ENCODE peak calls at places on chromosomes 4 and X, in seven cellular contexts. One of them, this sample, is unnamed.
A peak's percentile ranks its signal among the peaks of the same experiment; 100 is the strongest.

GRCh38 chrX:46180258-46180687 is 364.9 kb downstream of the ZNF674 start:
- DNase-seq in COR-L47: no peak
- DNase-seq in mammary epithelial cell: peak; percentile 82
- DNase-seq in IMR-90: peak; percentile 47
- DNase-seq in A549: no peak
- DNase-seq in activated CD8-positive, alpha-beta memory T cell treated with anti-CD3 and anti-CD28 coated beads for 48 hours: no peak
- DNase-seq in NCI-H446: no peak
- DNase-seq in this sample: no peak

GRCh38 chrX:16743604-16744325 is 24.4 kb downstream of the SYAP1 start:
- DNase-seq in COR-L47: no peak
- DNase-seq in mammary epithelial cell: peak; percentile 90
- DNase-seq in IMR-90: peak; percentile 92
- DNase-seq in A549: no peak
- DNase-seq in activated CD8-positive, alpha-beta memory T cell treated with anti-CD3 and anti-CD28 coated beads for 48 hours: no peak
- DNase-seq in NCI-H446: no peak
- DNase-seq in this sample: peak; percentile 80

GRCh38 chrX:18884916-18885315 is 99.0 kb downstream of the PHKA2 start:
- DNase-seq in COR-L47: no peak
- DNase-seq in mammary epithelial cell: no peak
- DNase-seq in IMR-90: peak; percentile 5
- DNase-seq in A549: no peak
- DNase-seq in activated CD8-positive, alpha-beta memory T cell treated with anti-CD3 and anti-CD28 coated beads for 48 hours: no peak
- DNase-seq in NCI-H446: no peak
- DNase-seq in this sample: no peak

GRCh38 chr4:84639143-84639542 is 56.2 kb downstream of the CDS1 start:
- DNase-seq in COR-L47: no peak
- DNase-seq in mammary epithelial cell: no peak
- DNase-seq in IMR-90: no peak
- DNase-seq in A549: no peak
- DNase-seq in activated CD8-positive, alpha-beta memory T cell treated with anti-CD3 and anti-CD28 coated beads for 48 hours: no peak
- DNase-seq in NCI-H446: no peak
- DNase-seq in this sample: no peak

GRCh38 chr4:123217676-123218075 is 178.9 kb upstream of the SPRY1 start:
- DNase-seq in COR-L47: no peak
- DNase-seq in mammary epithelial cell: no peak
- DNase-seq in IMR-90: no peak
- DNase-seq in A549: no peak
- DNase-seq in activated CD8-positive, alpha-beta memory T cell treated with anti-CD3 and anti-CD28 coated beads for 48 hours: no peak
- DNase-seq in NCI-H446: no peak
- DNase-seq in this sample: no peak

GRCh38 chr4:173958445-173958844 is 325.0 kb downstream of the FBXO8 start:
- DNase-seq in COR-L47: no peak
- DNase-seq in mammary epithelial cell: peak; percentile 1
- DNase-seq in IMR-90: peak; percentile 57
- DNase-seq in A549: no peak
- DNase-seq in activated CD8-positive, alpha-beta memory T cell treated with anti-CD3 and anti-CD28 coated beads for 48 hours: no peak
- DNase-seq in NCI-H446: no peak
- DNase-seq in this sample: no peak

GRCh38 chrX:151754042-151754419 is 19.5 kb downstream of the CNGA2 start:
- DNase-seq in COR-L47: no peak
- DNase-seq in mammary epithelial cell: peak; percentile 79
- DNase-seq in IMR-90: peak; percentile 8
- DNase-seq in A549: peak; percentile 11
- DNase-seq in activated CD8-positive, alpha-beta memory T cell treated with anti-CD3 and anti-CD28 coated beads for 48 hours: no peak
- DNase-seq in NCI-H446: no peak
- DNase-seq in this sample: peak; percentile 61

GRCh38 chr4:85658766-85659439 is 184.0 kb downstream of the ARHGAP24 start:
- DNase-seq in COR-L47: no peak
- DNase-seq in mammary epithelial cell: no peak
- DNase-seq in IMR-90: no peak
- DNase-seq in A549: no peak
- DNase-seq in activated CD8-positive, alpha-beta memory T cell treated with anti-CD3 and anti-CD28 coated beads for 48 hours: no peak
- DNase-seq in NCI-H446: no peak
- DNase-seq in this sample: no peak

GRCh38 chr4:169791527-169792156 is 33.9 kb upstream of the HPF1 start:
- DNase-seq in COR-L47: peak; percentile 73
- DNase-seq in mammary epithelial cell: peak; percentile 65
- DNase-seq in IMR-90: peak; percentile 55
- DNase-seq in A549: peak; percentile 37
- DNase-seq in activated CD8-positive, alpha-beta memory T cell treated with anti-CD3 and anti-CD28 coated beads for 48 hours: no peak
- DNase-seq in NCI-H446: peak; percentile 55
- DNase-seq in this sample: peak; percentile 67

GRCh38 chr4:88791274-88791673 is 93.6 kb upstream of the NAP1L5 start:
- DNase-seq in COR-L47: peak; percentile 3
- DNase-seq in mammary epithelial cell: peak; percentile 42
- DNase-seq in IMR-90: peak; percentile 23
- DNase-seq in A549: no peak
- DNase-seq in activated CD8-positive, alpha-beta memory T cell treated with anti-CD3 and anti-CD28 coated beads for 48 hours: no peak
- DNase-seq in NCI-H446: peak; percentile 14
- DNase-seq in this sample: peak; percentile 28

GRCh38 chrX:106726485-106727437 is at the start of gene RNF128:
- DNase-seq in COR-L47: peak; percentile 17
- DNase-seq in mammary epithelial cell: peak; percentile 62
- DNase-seq in IMR-90: peak; percentile 26
- DNase-seq in A549: peak; percentile 24
- DNase-seq in activated CD8-positive, alpha-beta memory T cell treated with anti-CD3 and anti-CD28 coated beads for 48 hours: no peak
- DNase-seq in NCI-H446: no peak
- DNase-seq in this sample: no peak

GRCh38 chrX:154815274-154815818 is 10.1 kb upstream of the MPP1 start:
- DNase-seq in COR-L47: no peak
- DNase-seq in mammary epithelial cell: no peak
- DNase-seq in IMR-90: peak; percentile 86
- DNase-seq in A549: no peak
- DNase-seq in activated CD8-positive, alpha-beta memory T cell treated with anti-CD3 and anti-CD28 coated beads for 48 hours: no peak
- DNase-seq in NCI-H446: no peak
- DNase-seq in this sample: no peak

GRCh38 chr4:62256469-62256868 is 1056.3 kb downstream of the ADGRL3 start:
- DNase-seq in COR-L47: no peak
- DNase-seq in mammary epithelial cell: no peak
- DNase-seq in IMR-90: no peak
- DNase-seq in A549: no peak
- DNase-seq in activated CD8-positive, alpha-beta memory T cell treated with anti-CD3 and anti-CD28 coated beads for 48 hours: no peak
- DNase-seq in NCI-H446: no peak
- DNase-seq in this sample: no peak

GRCh38 chrX:1727531-1728027 is 112.7 kb downstream of the ASMT start:
- DNase-seq in COR-L47: no peak
- DNase-seq in mammary epithelial cell: peak; percentile 89
- DNase-seq in IMR-90: no peak
- DNase-seq in A549: peak; percentile 81
- DNase-seq in activated CD8-positive, alpha-beta memory T cell treated with anti-CD3 and anti-CD28 coated beads for 48 hours: no peak
- DNase-seq in NCI-H446: no peak
- DNase-seq in this sample: peak; percentile 3

GRCh38 chr4:40515398-40516293 is 114.0 kb downstream of the RBM47 start:
- DNase-seq in COR-L47: no peak
- DNase-seq in mammary epithelial cell: no peak
- DNase-seq in IMR-90: no peak
- DNase-seq in A549: peak; percentile 31
- DNase-seq in activated CD8-positive, alpha-beta memory T cell treated with anti-CD3 and anti-CD28 coated beads for 48 hours: no peak
- DNase-seq in NCI-H446: no peak
- DNase-seq in this sample: no peak

GRCh38 chr4:106369456-106370060 is 980 bp upstream of the GIMD1 start:
- DNase-seq in COR-L47: peak; percentile 3
- DNase-seq in mammary epithelial cell: peak; percentile 50
- DNase-seq in IMR-90: peak; percentile 86
- DNase-seq in A549: peak; percentile 14
- DNase-seq in activated CD8-positive, alpha-beta memory T cell treated with anti-CD3 and anti-CD28 coated beads for 48 hours: no peak
- DNase-seq in NCI-H446: peak; percentile 55
- DNase-seq in this sample: peak; percentile 69

GRCh38 chrX:1453390-1453783 is 678 bp upstream of the ASMTL start:
- DNase-seq in COR-L47: no peak
- DNase-seq in mammary epithelial cell: no peak
- DNase-seq in IMR-90: no peak
- DNase-seq in A549: peak; percentile 60
- DNase-seq in activated CD8-positive, alpha-beta memory T cell treated with anti-CD3 and anti-CD28 coated beads for 48 hours: no peak
- DNase-seq in NCI-H446: no peak
- DNase-seq in this sample: no peak

GRCh38 chrX:3312109-3312508 is 34.3 kb downstream of the MXRA5 start:
- DNase-seq in COR-L47: no peak
- DNase-seq in mammary epithelial cell: no peak
- DNase-seq in IMR-90: no peak
- DNase-seq in A549: no peak
- DNase-seq in activated CD8-positive, alpha-beta memory T cell treated with anti-CD3 and anti-CD28 coated beads for 48 hours: no peak
- DNase-seq in NCI-H446: no peak
- DNase-seq in this sample: no peak

GRCh38 chr4:122403860-122404259 is 25.0 kb downstream of the ADAD1 start:
- DNase-seq in COR-L47: no peak
- DNase-seq in mammary epithelial cell: no peak
- DNase-seq in IMR-90: no peak
- DNase-seq in A549: no peak
- DNase-seq in activated CD8-positive, alpha-beta memory T cell treated with anti-CD3 and anti-CD28 coated beads for 48 hours: no peak
- DNase-seq in NCI-H446: no peak
- DNase-seq in this sample: no peak

GRCh38 chrX:38426785-38427184 is 74.4 kb downstream of the OTC start:
- DNase-seq in COR-L47: peak; percentile 19
- DNase-seq in mammary epithelial cell: peak; percentile 43
- DNase-seq in IMR-90: no peak
- DNase-seq in A549: no peak
- DNase-seq in activated CD8-positive, alpha-beta memory T cell treated with anti-CD3 and anti-CD28 coated beads for 48 hours: no peak
- DNase-seq in NCI-H446: peak; percentile 36
- DNase-seq in this sample: no peak

GRCh38 chr4:181701219-181701618 is 542.0 kb upstream of the TENM3 start:
- DNase-seq in COR-L47: no peak
- DNase-seq in mammary epithelial cell: no peak
- DNase-seq in IMR-90: peak; percentile 15
- DNase-seq in A549: no peak
- DNase-seq in activated CD8-positive, alpha-beta memory T cell treated with anti-CD3 and anti-CD28 coated beads for 48 hours: no peak
- DNase-seq in NCI-H446: no peak
- DNase-seq in this sample: no peak

GRCh38 chr4:53507671-53508286 is 83.5 kb downstream of the LNX1 start:
- DNase-seq in COR-L47: no peak
- DNase-seq in mammary epithelial cell: no peak
- DNase-seq in IMR-90: peak; percentile 48
- DNase-seq in A549: no peak
- DNase-seq in activated CD8-positive, alpha-beta memory T cell treated with anti-CD3 and anti-CD28 coated beads for 48 hours: no peak
- DNase-seq in NCI-H446: no peak
- DNase-seq in this sample: no peak

This sample was measured in HFFc6.